ENCODE peak calls at places on chromosomes 16 and 17, in four cellular contexts. J, R, S and E are unnamed samples.

GRCh38 chr17:8963665-8964258 is 1.7 kb downstream of the PIK3R5 start:
- DNase-seq in J (no peak), R (no peak), S (no peak), E (no peak)

GRCh38 chr16:8720080-8720966 is 45.9 kb downstream of the ABAT start:
- DNase-seq in J (peak; percentile 97), R (no peak), S (no peak), E (peak; percentile 87)

GRCh38 chr16:8905795-8906591 is 23.8 kb downstream of the LITAFD start:
- DNase-seq in J (no peak), R (no peak), S (no peak), E (no peak)

GRCh38 chr17:67021718-67022450 is 22.5 kb upstream of the CACNG1 start:
- DNase-seq in J (no peak), R (no peak), S (no peak), E (no peak)

GRCh38 chr17:61402978-61403845 is 3.6 kb downstream of the TBX2 start:
- DNase-seq in J (peak; percentile 90), R (no peak), S (peak; percentile 54), E (peak; percentile 54)

GRCh38 chr17:69997332-69997731 is 77.7 kb upstream of the KCNJ16 start:
- DNase-seq in J (no peak), R (peak; percentile 16), S (no peak), E (no peak)

GRCh38 chr16:30521476-30521872 is 4.9 kb downstream of the ZNF768 start:
- DNase-seq in J (no peak), R (no peak), S (no peak), E (no peak)

GRCh38 chr17:48843172-48843900 is 12.5 kb downstream of the CALCOCO2 start:
- DNase-seq in J (peak; percentile 17), R (no peak), S (no peak), E (no peak)

GRCh38 chr16:65959978-65960377 is 406.5 kb upstream of the CDH5 start:
- DNase-seq in J (no peak), R (no peak), S (no peak), E (no peak)

GRCh38 chr16:23294260-23294659 is 7.8 kb upstream of the SCNN1B start:
- DNase-seq in J (no peak), R (no peak), S (no peak), E (no peak)

GRCh38 chr16:28092721-28093382 is 29.3 kb upstream of the GSG1L start:
- DNase-seq in J (no peak), R (no peak), S (peak; percentile 7), E (no peak)

GRCh38 chr16:81076566-81077076 is 417 bp downstream of the C16orf46 start:
- DNase-seq in J (peak; percentile 86), R (peak; percentile 91), S (peak; percentile 96), E (peak; percentile 90)

GRCh38 chr16:88634141-88634993 is 4.0 kb upstream of the IL17C start:
- DNase-seq in J (no peak), R (no peak), S (peak; percentile 69), E (no peak)

GRCh38 chr16:30922420-30922959 is 882 bp upstream of the FBXL19 start:
- DNase-seq in J (peak; percentile 99), R (peak; percentile 100), S (peak; percentile 99), E (peak; percentile 99)